ENCODE peak calls at places on chromosomes 3 and 15, in seven cellular contexts. Y is suprapubic skin, R is tibial nerve, O is cardiac fibroblast, V is tibial artery, M is Calu3, Q is RWPE1. D is an unnamed sample.

GRCh38 chr3:122265937-122266336 is 59.1 kb upstream of the CSTA start:
- DNase-seq in Y (no peak), R (no peak), O (no peak), V (no peak), M (no peak), Q (no peak), D (no peak)

GRCh38 chr3:140791368-140791767 is 113.5 kb downstream of the TRIM42 start:
- DNase-seq in Y (no peak), R (no peak), O (no peak), V (no peak), M (no peak), Q (no peak), D (no peak)

GRCh38 chr3:99536555-99537314 is 101.7 kb upstream of the COL8A1 start:
- DNase-seq in Y (no peak), R (no peak), O (peak; percentile 54), V (no peak), M (no peak), Q (no peak), D (no peak)

GRCh38 chr3:13245579-13245978 is 172.3 kb upstream of the IQSEC1 start:
- DNase-seq in Y (no peak), R (no peak), O (no peak), V (no peak), M (no peak), Q (no peak), D (no peak)

GRCh38 chr15:70104227-70104626 is 6.5 kb upstream of the TLE3 start:
- DNase-seq in Y (no peak), R (no peak), O (no peak), V (no peak), M (no peak), Q (no peak), D (no peak)

GRCh38 chr3:187870360-187871203 is 125.3 kb upstream of the BCL6 start:
- DNase-seq in Y (no peak), R (no peak), O (no peak), V (no peak), M (no peak), Q (no peak), D (no peak)

GRCh38 chr3:62940763-62941632 is 65.8 kb upstream of the CADPS start:
- DNase-seq in Y (no peak), R (no peak), O (peak; percentile 38), V (no peak), M (no peak), Q (no peak), D (no peak)

GRCh38 chr3:197406266-197406665 is 107.9 kb upstream of the DLG1 start:
- DNase-seq in Y (no peak), R (no peak), O (peak; percentile 37), V (no peak), M (no peak), Q (no peak), D (no peak)

GRCh38 chr15:29278436-29279099 is 8.9 kb upstream of the NSMCE3 start:
- DNase-seq in Y (no peak), R (no peak), O (peak; percentile 55), V (no peak), M (no peak), Q (peak; percentile 48), D (no peak)

GRCh38 chr3:160006282-160007163 is 17.9 kb downstream of the IL12A start:
- DNase-seq in Y (no peak), R (no peak), O (peak; percentile 83), V (peak; percentile 29), M (peak; percentile 74), Q (peak; percentile 83), D (no peak)

GRCh38 chr3:63578858-63579257 is 73.6 kb upstream of the SNTN start:
- DNase-seq in Y (no peak), R (no peak), O (no peak), V (no peak), M (no peak), Q (no peak), D (no peak)

GRCh38 chr3:30631237-30631961 is 25.0 kb downstream of the TGFBR2 start:
- DNase-seq in Y (no peak), R (no peak), O (peak; percentile 80), V (no peak), M (no peak), Q (peak; percentile 38), D (no peak)

GRCh38 chr3:192445768-192446644 is 281.3 kb downstream of the FGF12 start:
- DNase-seq in Y (no peak), R (no peak), O (peak; percentile 36), V (no peak), M (no peak), Q (no peak), D (no peak)

GRCh38 chr15:75704618-75705017 is 8.0 kb downstream of the CSPG4 start:
- DNase-seq in Y (no peak), R (no peak), O (no peak), V (no peak), M (no peak), Q (no peak), D (no peak)

GRCh38 chr3:160226026-160226739 is 961 bp downstream of the C3orf80 start:
- DNase-seq in Y (no peak), R (no peak), O (no peak), V (no peak), M (peak; percentile 52), Q (no peak), D (no peak)

GRCh38 chr3:112302881-112303761 is 9.1 kb upstream of the SLC9C1 start:
- DNase-seq in Y (no peak), R (no peak), O (no peak), V (no peak), M (no peak), Q (no peak), D (no peak)

GRCh38 chr3:197239857-197240256 is 58.6 kb downstream of the DLG1 start:
- DNase-seq in Y (no peak), R (no peak), O (no peak), V (no peak), M (no peak), Q (no peak), D (no peak)

GRCh38 chr15:88623061-88623460 is 1.9 kb downstream of the AEN start:
- DNase-seq in Y (no peak), R (no peak), O (peak; percentile 90), V (no peak), M (no peak), Q (peak; percentile 98), D (peak; percentile 54)

GRCh38 chr15:88624971-88625290 is 3.8 kb downstream of the AEN start:
- DNase-seq in Y (no peak), R (no peak), O (no peak), V (no peak), M (no peak), Q (no peak), D (no peak)

GRCh38 chr15:88622605-88622975 is 1.4 kb downstream of the AEN start:
- DNase-seq in Y (no peak), R (no peak), O (no peak), V (no peak), M (no peak), Q (no peak), D (no peak)

GRCh38 chr15:88623632-88624031 is 2.5 kb downstream of the AEN start:
- DNase-seq in Y (no peak), R (no peak), O (no peak), V (no peak), M (no peak), Q (no peak), D (no peak)

GRCh38 chr15:88624156-88624970 is 3.2 kb downstream of the AEN start:
- DNase-seq in Y (no peak), R (no peak), O (peak; percentile 52), V (no peak), M (no peak), Q (no peak), D (no peak)
- TF ChIP-seq CTCF in Y (peak; percentile 15), R (peak; percentile 74), O (peak; percentile 36), V (peak; percentile 63), M (peak; percentile 12), Q (peak; percentile 45), D (no peak)

DNA sequence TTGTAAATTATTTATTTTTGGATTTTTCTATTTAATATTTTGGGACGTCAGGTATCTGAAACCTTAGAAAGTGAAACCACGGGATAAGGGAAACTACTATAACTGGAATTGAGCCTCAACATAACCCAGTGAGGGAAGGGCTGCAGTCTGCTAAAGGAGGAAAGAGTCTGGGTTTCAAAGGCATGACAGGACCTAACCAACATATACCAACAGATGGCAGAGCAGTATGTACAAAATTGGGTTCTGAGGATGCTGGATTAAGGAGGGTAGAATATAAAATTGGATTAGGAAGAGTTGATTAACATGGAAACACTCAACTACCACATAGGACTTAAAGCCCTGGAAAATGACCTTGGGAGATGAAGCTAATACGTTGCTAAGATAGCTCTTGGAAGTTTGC is 603.5 kb downstream of the MECOM start:
- DNase-seq in Y (no peak), R (no peak), O (peak; percentile 25), V (no peak), M (no peak), Q (no peak), D (no peak)
- TF ChIP-seq CTCF in Y (no peak), R (no peak), O (no peak), V (no peak), M (peak; percentile 25), Q (no peak), D (no peak)

GRCh38 chr3:25566358-25566920 is 98.3 kb downstream of the TOP2B start:
- DNase-seq in Y (no peak), R (no peak), O (no peak), V (no peak), M (no peak), Q (no peak), D (no peak)
- TF ChIP-seq CTCF in Y (no peak), R (no peak), O (peak; percentile 8), V (no peak), M (peak; percentile 6), Q (no peak), D (no peak)

GRCh38 chr15:50358805-50359204 is 3.8 kb upstream of the GABPB1 start:
- DNase-seq in Y (no peak), R (no peak), O (peak; percentile 64), V (no peak), M (peak; percentile 36), Q (peak; percentile 28), D (no peak)
- TF ChIP-seq CTCF in Y (no peak), R (no peak), O (peak; percentile 45), V (no peak), M (peak; percentile 41), Q (peak; percentile 39), D (no peak)

GRCh38 chr3:120357807-120358206 is 8.7 kb upstream of the LRRC58 start:
- DNase-seq in Y (no peak), R (no peak), O (no peak), V (no peak), M (no peak), Q (no peak), D (no peak)
- TF ChIP-seq CTCF in Y (no peak), R (no peak), O (no peak), V (no peak), M (no peak), Q (no peak), D (no peak)

GRCh38 chr3:11655188-11655928 is 11.6 kb upstream of the VGLL4 start:
- DNase-seq in Y (no peak), R (no peak), O (peak; percentile 40), V (no peak), M (peak; percentile 15), Q (no peak), D (peak; percentile 58)
- TF ChIP-seq CTCF in Y (no peak), R (no peak), O (peak; percentile 41), V (no peak), M (peak; percentile 22), Q (no peak), D (no peak)

GRCh38 chr15:92011611-92012367 is 158.3 kb downstream of the SLCO3A1 start:
- DNase-seq in Y (no peak), R (no peak), O (peak; percentile 51), V (no peak), M (no peak), Q (peak; percentile 59), D (no peak)
- TF ChIP-seq CTCF in Y (no peak), R (no peak), O (no peak), V (no peak), M (no peak), Q (no peak), D (no peak)

GRCh38 chr15:37789392-37789776 is 145.1 kb upstream of the TMCO5A start:
- DNase-seq in Y (no peak), R (no peak), O (no peak), V (no peak), M (no peak), Q (no peak), D (no peak)
- TF ChIP-seq CTCF in Y (no peak), R (no peak), O (no peak), V (no peak), M (no peak), Q (no peak), D (no peak)

D was measured in coronary artery.